ENCODE peak calls at places on chromosomes 12 and 14, in eight cellular contexts. I is COR-L47, N is EL, G is glutamatergic neuron, E is GM13976, F is progenitor cell of endocrine pancreas, D is posterior vena cava, H is myocyte. A is an unnamed sample.
A peak's percentile ranks its signal among the peaks of the same experiment; 100 is the strongest.

GRCh38 chr12:20220339-20220738 is 148.0 kb upstream of the PDE3A start:
- DNase-seq in G (no peak), E (peak; percentile 12), I (no peak), H (peak; percentile 13), N (peak; percentile 39), D (no peak), F (no peak), A (peak; percentile 55)

GRCh38 chr14:78595797-78596196 is 425.6 kb downstream of the NRXN3 start:
- DNase-seq in N (peak; percentile 15), F (no peak), H (peak; percentile 5), E (no peak), D (no peak), I (peak; percentile 61), G (peak; percentile 43), A (no peak)

GRCh38 chr12:105986779-105987686 is 151.7 kb downstream of the NUAK1 start:
- DNase-seq in H (peak; percentile 65), G (no peak), N (peak; percentile 87), I (no peak), F (no peak), D (no peak), E (no peak), A (peak; percentile 36)

GRCh38 chr12:107330901-107331431 is 237.6 kb upstream of the CRY1 start:
- DNase-seq in D (no peak), I (no peak), N (no peak), E (no peak), H (no peak), G (no peak), F (no peak), A (no peak)

GRCh38 chr14:53391631-53392030 is 238.5 kb upstream of the DDHD1 start:
- DNase-seq in N (peak; percentile 89), E (no peak), H (no peak), G (no peak), D (no peak), F (no peak), I (no peak), A (peak; percentile 96)

GRCh38 chr14:73607241-73607640 is 5.1 kb upstream of the ACOT6 start:
- DNase-seq in D (peak; percentile 19), I (no peak), E (no peak), H (no peak), G (no peak), N (no peak), F (no peak), A (no peak)

GRCh38 chr12:107539196-107539939 is 146.2 kb upstream of the PWP1 start:
- DNase-seq in N (no peak), H (no peak), F (no peak), D (no peak), I (no peak), G (no peak), E (no peak), A (no peak)

GRCh38 chr14:101875726-101876268 is 88.6 kb upstream of the DYNC1H1 start:
- DNase-seq in N (no peak), D (no peak), E (no peak), I (no peak), H (no peak), F (no peak), G (no peak), A (peak; percentile 41)

GRCh38 chr14:29529418-29529817 is 398.2 kb downstream of the PRKD1 start:
- DNase-seq in I (peak; percentile 28), N (peak; percentile 28), F (no peak), E (no peak), D (no peak), H (no peak), G (peak; percentile 44), A (no peak)

GRCh38 chr12:111436811-111437210 is 31.1 kb downstream of the SH2B3 start:
- DNase-seq in E (no peak), D (no peak), I (no peak), N (no peak), F (no peak), G (no peak), H (no peak), A (peak; percentile 21)

GRCh38 chr14:35402323-35403084 is 2.0 kb downstream of the NFKBIA start:
- DNase-seq in E (no peak), F (no peak), I (no peak), N (no peak), D (no peak), G (no peak), H (no peak), A (no peak)

GRCh38 chr12:120820885-120821510 is 83.2 kb downstream of the SPPL3 start:
- DNase-seq in N (no peak), F (no peak), G (no peak), I (no peak), E (no peak), D (no peak), H (no peak), A (no peak)

GRCh38 chr12:15584366-15585041 is 204.7 kb downstream of the EPS8 start:
- DNase-seq in N (peak; percentile 64), E (peak; percentile 26), F (no peak), I (no peak), D (no peak), H (peak; percentile 67), G (no peak), A (peak; percentile 89)

GRCh38 chr12:114625294-114625851 is 58.6 kb downstream of the TBX3 start:
- DNase-seq in G (peak; percentile 81), I (peak; percentile 4), F (peak; percentile 57), H (peak; percentile 58), D (no peak), N (peak; percentile 76), E (peak; percentile 44), A (peak; percentile 76)

GRCh38 chr12:3045989-3046388 is 31.2 kb upstream of the TSPAN9 start:
- DNase-seq in G (no peak), D (peak; percentile 17), N (no peak), I (no peak), H (no peak), F (no peak), E (no peak), A (no peak)

GRCh38 chr12:65649126-65649525 is 175.2 kb upstream of the HMGA2 start:
- DNase-seq in N (peak; percentile 96), H (peak; percentile 58), D (no peak), G (no peak), F (no peak), I (no peak), E (no peak), A (peak; percentile 99)

GRCh38 chr14:65910108-65910507 is 497.6 kb downstream of the FUT8 start:
- DNase-seq in D (no peak), E (no peak), G (no peak), I (peak; percentile 13), H (no peak), N (peak; percentile 12), F (no peak), A (peak; percentile 26)

GRCh38 chr14:89531661-89532335 is 114.8 kb upstream of the FOXN3 start:
- DNase-seq in E (no peak), N (no peak), F (no peak), G (no peak), D (no peak), I (no peak), H (no peak), A (no peak)

GRCh38 chr14:104872469-104873341 is 7.6 kb downstream of the CEP170B start:
- DNase-seq in F (no peak), H (peak; percentile 98), I (no peak), G (peak; percentile 60), N (peak; percentile 43), E (no peak), D (no peak), A (peak; percentile 93)

GRCh38 chr12:52236386-52237050 is 3.5 kb downstream of the KRT7 start:
- DNase-seq in I (no peak), H (no peak), E (no peak), N (no peak), D (no peak), G (no peak), F (no peak), A (no peak)

GRCh38 chr14:73239463-73240241 is 2.3 kb downstream of the PAPLN start:
- DNase-seq in N (peak; percentile 56), I (no peak), E (peak; percentile 32), G (peak; percentile 52), H (peak; percentile 75), F (no peak), D (peak; percentile 83), A (peak; percentile 56)

GRCh38 chr12:133120385-133121191 is 9.5 kb downstream of the ZNF891 start:
- DNase-seq in E (no peak), F (no peak), N (peak; percentile 0), G (no peak), I (no peak), H (no peak), D (no peak), A (no peak)

GRCh38 chr14:92655372-92655771 is 93.1 kb downstream of the LGMN start:
- DNase-seq in F (no peak), E (no peak), H (no peak), N (no peak), G (no peak), D (no peak), I (no peak), A (no peak)

GRCh38 chr12:109738878-109739665 is 25.4 kb downstream of the FAM222A start:
- DNase-seq in D (peak; percentile 58), H (no peak), N (peak; percentile 91), E (no peak), G (peak; percentile 5), F (no peak), I (no peak), A (peak; percentile 75)

GRCh38 chr12:90621927-90622326 is 333.0 kb downstream of the CCER1 start:
- DNase-seq in G (no peak), D (no peak), F (no peak), H (peak; percentile 39), N (peak; percentile 7), I (no peak), E (no peak), A (peak; percentile 82)

GRCh38 chr12:131783915-131784541 is 44.2 kb upstream of the MMP17 start:
- DNase-seq in D (no peak), I (no peak), N (peak; percentile 90), H (peak; percentile 89), F (no peak), E (peak; percentile 57), G (no peak), A (peak; percentile 81)

GRCh38 chr12:9706081-9706685 is 26.7 kb downstream of the CLECL1 start:
- DNase-seq in H (peak; percentile 9), I (no peak), E (no peak), F (no peak), G (no peak), N (no peak), D (no peak), A (no peak)

GRCh38 chr12:124577986-124578385 is 10.6 kb upstream of the NCOR2 start:
- DNase-seq in F (no peak), N (no peak), I (no peak), D (no peak), G (no peak), E (no peak), H (no peak), A (no peak)

GRCh38 chr12:115004469-115005146 is 320.6 kb upstream of the TBX3 start:
- DNase-seq in D (no peak), N (no peak), E (no peak), H (no peak), G (no peak), I (no peak), F (no peak), A (peak; percentile 37)

GRCh38 chr14:89429206-89430091 is 12.4 kb upstream of the FOXN3 start:
- DNase-seq in D (no peak), E (no peak), G (peak; percentile 26), N (no peak), H (peak; percentile 71), F (no peak), I (peak; percentile 55), A (no peak)

GRCh38 chr12:98656289-98657101 is 11.4 kb downstream of the APAF1 start:
- DNase-seq in E (peak; percentile 32), H (no peak), F (no peak), N (no peak), G (no peak), I (no peak), D (no peak), A (no peak)

GRCh38 chr14:70020350-70021170 is 141.3 kb downstream of the SMOC1 start:
- DNase-seq in H (no peak), E (no peak), D (no peak), G (no peak), N (no peak), I (no peak), F (no peak), A (no peak)

GRCh38 chr14:95047754-95048153 is 109.6 kb downstream of the DICER1 start:
- DNase-seq in N (no peak), D (no peak), F (no peak), E (no peak), I (no peak), H (no peak), G (peak; percentile 3), A (no peak)

GRCh38 chr12:90672081-90672480 is 282.9 kb downstream of the CCER1 start:
- DNase-seq in H (no peak), N (no peak), E (no peak), F (no peak), G (no peak), I (no peak), D (no peak), A (peak; percentile 4)